ENCODE peak calls at places on chromosome 12, in four cellular contexts. H is NCI-H1092 treated with DMSO at 0.1 percent for 48 hours; D is stimulated activated naive CD4-positive, alpha-beta T cell; T is fibroblast of villous mesenchyme. Q is an unnamed sample.

GRCh38 chr12:57766464-57767311 is at the start of gene CYP27B1:
- DNase-seq in T (peak; percentile 79), H (peak; percentile 12), D (no peak), Q (peak; percentile 44)

GRCh38 chr12:10361084-10361483 is 28.8 kb downstream of the KLRK1 start:
- DNase-seq in D (no peak), T (no peak), H (peak; percentile 34), Q (peak; percentile 65)

GRCh38 chr12:70154960-70155589 is 88.2 kb upstream of the CNOT2 start:
- DNase-seq in T (no peak), H (no peak), D (no peak), Q (peak; percentile 10)

GRCh38 chr12:26721800-26722199 is 111.2 kb downstream of the ITPR2 start:
- DNase-seq in T (no peak), D (no peak), H (no peak), Q (no peak)

GRCh38 chr12:31737763-31738162 is 8.9 kb upstream of the AMN1 start:
- DNase-seq in T (no peak), H (no peak), D (no peak), Q (no peak)

GRCh38 chr12:1277905-1278304 is 286.9 kb downstream of the ERC1 start:
- DNase-seq in T (no peak), D (peak; percentile 49), H (no peak), Q (no peak)

GRCh38 chr12:116882742-116883141 is 1.5 kb upstream of the HRK start:
- DNase-seq in H (peak; percentile 30), D (no peak), T (peak; percentile 40), Q (peak; percentile 62)

GRCh38 chr12:102406033-102406584 is 74.3 kb downstream of the IGF1 start:
- DNase-seq in D (no peak), H (peak; percentile 25), T (no peak), Q (peak; percentile 0)

GRCh38 chr12:2783936-2784600 is 10.7 kb upstream of the FKBP4 start:
- DNase-seq in D (no peak), H (peak; percentile 85), T (peak; percentile 52), Q (peak; percentile 58)

GRCh38 chr12:75212072-75212471 is 2.4 kb upstream of the KCNC2 start:
- DNase-seq in D (no peak), H (no peak), T (no peak), Q (no peak)

GRCh38 chr12:89975578-89975977 is 266.9 kb upstream of the ATP2B1 start:
- DNase-seq in T (no peak), D (no peak), H (no peak), Q (no peak)

GRCh38 chr12:48069253-48069652 is 36.6 kb downstream of the SENP1 start:
- DNase-seq in T (no peak), H (no peak), D (no peak), Q (no peak)

GRCh38 chr12:57181561-57182155 is 34.2 kb upstream of the LRP1-AS start:
- DNase-seq in D (no peak), T (peak; percentile 73), H (no peak), Q (no peak)

GRCh38 chr12:124678421-124678893 is 111.0 kb upstream of the NCOR2 start:
- DNase-seq in T (no peak), H (no peak), D (no peak), Q (no peak)

GRCh38 chr12:115037830-115038229 is 353.9 kb upstream of the TBX3 start:
- DNase-seq in H (no peak), D (no peak), T (no peak), Q (peak; percentile 50)

GRCh38 chr12:39605501-39605900 is 14.1 kb downstream of the ABCD2 start:
- DNase-seq in T (peak; percentile 23), D (no peak), H (no peak), Q (peak; percentile 72)

GRCh38 chr12:1936406-1937320 is 18.2 kb upstream of the CACNA2D4 start:
- DNase-seq in D (no peak), H (peak; percentile 93), T (peak; percentile 38), Q (peak; percentile 68)

GRCh38 chr12:52581481-52581880 is 7.8 kb upstream of the KRT74 start:
- DNase-seq in H (peak; percentile 11), D (no peak), T (peak; percentile 18), Q (peak; percentile 43)

GRCh38 chr12:55966408-55967281 is at the start of gene CDK2:
- DNase-seq in T (peak; percentile 73), D (peak; percentile 87), H (peak; percentile 42), Q (peak; percentile 71)

Q was measured in choroid plexus epithelial cell.